ENCODE peak calls at places on chromosomes 6 and 20, in five cellular contexts. T is Calu3, S is HFFc6, V is cardiac muscle cell, I is endodermal cell. E is an unnamed sample.
A peak's percentile ranks its signal among the peaks of the same experiment; 100 is the strongest.

GRCh38 chr6:158143700-158144099 is 24.4 kb downstream of the SERAC1 start:
- DNase-seq in V (no peak), S (no peak), T (peak; percentile 13), I (peak; percentile 71), E (peak; percentile 43)

GRCh38 chr6:151010111-151010510 is 144.6 kb downstream of the MTHFD1L start:
- DNase-seq in I (no peak), S (no peak), V (no peak), T (no peak), E (no peak)

GRCh38 chr6:129248976-129249375 is 366.0 kb downstream of the LAMA2 start:
- DNase-seq in I (no peak), S (no peak), V (peak; percentile 16), T (no peak), E (no peak)

GRCh38 chr20:54126809-54127655 is 46.8 kb downstream of the CYP24A1 start:
- DNase-seq in S (no peak), T (no peak), V (no peak), I (no peak), E (no peak)

GRCh38 chr6:139640453-139640852 is 266.0 kb upstream of the CITED2 start:
- DNase-seq in T (no peak), S (no peak), I (no peak), V (no peak), E (no peak)

GRCh38 chr6:136696238-136696637 is 96.0 kb downstream of the MAP3K5 start:
- DNase-seq in T (no peak), V (no peak), S (no peak), I (no peak), E (peak; percentile 62)

GRCh38 chr6:157569543-157569942 is 188.6 kb downstream of the ZDHHC14 start:
- DNase-seq in S (no peak), T (no peak), V (no peak), I (no peak), E (no peak)

GRCh38 chr6:157557541-157557940 is 176.6 kb downstream of the ZDHHC14 start:
- DNase-seq in V (no peak), T (no peak), I (no peak), S (no peak), E (no peak)

GRCh38 chr6:157762636-157763035 is 60.4 kb upstream of the SNX9 start:
- DNase-seq in T (no peak), V (no peak), I (peak; percentile 68), S (no peak), E (no peak)

GRCh38 chr20:4104045-4104444 is 88.7 kb upstream of the RNF24 start:
- DNase-seq in S (no peak), V (no peak), I (no peak), T (no peak), E (no peak)

GRCh38 chr6:135901776-135902524 is 50.4 kb downstream of the PDE7B start:
- DNase-seq in V (no peak), S (peak; percentile 48), I (no peak), T (no peak), E (peak; percentile 87)

GRCh38 chr20:16528078-16528477 is 45.2 kb downstream of the KIF16B start:
- DNase-seq in T (peak; percentile 25), I (no peak), S (no peak), V (no peak), E (peak; percentile 94)

GRCh38 chr6:31178143-31179041 is 7.9 kb upstream of the POU5F1 start:
- DNase-seq in I (peak; percentile 34), V (no peak), T (peak; percentile 57), S (no peak), E (no peak)

GRCh38 chr6:90294989-90295853 is 1.4 kb downstream of the BACH2 start:
- DNase-seq in I (peak; percentile 68), T (peak; percentile 11), V (peak; percentile 51), S (no peak), E (peak; percentile 34)
- TF ChIP-seq CTCF in I (no peak), T (no peak), V (peak; percentile 16), S (no peak), E (no peak)

DNA sequence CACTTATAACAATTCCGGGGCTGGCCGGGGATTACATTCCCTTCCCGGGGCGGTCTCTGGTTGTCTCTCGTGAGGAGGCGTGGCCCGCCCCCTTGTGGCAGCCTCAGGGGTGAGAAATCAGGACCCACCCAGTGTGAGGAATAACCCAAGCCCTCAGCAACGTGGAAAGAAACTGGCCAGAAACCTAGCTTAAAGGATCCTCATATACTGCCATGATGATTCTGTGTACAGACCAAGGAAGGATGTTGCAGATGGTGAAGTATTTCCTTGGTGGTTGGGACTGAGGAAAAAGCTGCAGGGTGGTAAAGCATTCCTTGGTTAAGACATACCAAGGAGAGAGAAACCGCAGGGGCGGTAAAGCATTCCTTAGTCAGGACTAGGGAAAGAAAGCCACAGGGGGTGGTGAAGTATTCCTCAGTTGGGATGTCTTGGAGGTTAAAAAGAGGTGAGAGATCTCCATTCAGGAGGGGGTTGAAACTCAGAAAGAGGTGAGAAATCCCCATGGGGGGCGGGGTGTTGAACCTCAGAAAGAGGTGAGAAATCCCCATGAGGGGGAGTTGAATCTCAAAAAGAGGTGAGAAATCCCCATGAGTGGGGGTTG is 238.2 kb downstream of the RNGTT start:
- DNase-seq in I (peak; percentile 93), T (no peak), V (peak; percentile 55), S (no peak), E (no peak)
- TF ChIP-seq CTCF in I (peak; percentile 88), T (no peak), V (peak; percentile 56), S (peak; percentile 48), E (no peak)

GRCh38 chr20:47778398-47779354 is 6.6 kb downstream of the SULF2 start:
- DNase-seq in V (no peak), T (no peak), I (no peak), S (no peak), E (no peak)

GRCh38 chr20:47782091-47782490 is 3.2 kb downstream of the SULF2 start:
- DNase-seq in V (no peak), I (no peak), S (no peak), T (no peak), E (no peak)

GRCh38 chr20:47781631-47782030 is 3.6 kb downstream of the SULF2 start:
- DNase-seq in V (no peak), S (no peak), I (no peak), T (no peak), E (no peak)

GRCh38 chr20:47782920-47783552 is 2.2 kb downstream of the SULF2 start:
- DNase-seq in S (no peak), T (no peak), V (no peak), I (no peak), E (no peak)

DNA sequence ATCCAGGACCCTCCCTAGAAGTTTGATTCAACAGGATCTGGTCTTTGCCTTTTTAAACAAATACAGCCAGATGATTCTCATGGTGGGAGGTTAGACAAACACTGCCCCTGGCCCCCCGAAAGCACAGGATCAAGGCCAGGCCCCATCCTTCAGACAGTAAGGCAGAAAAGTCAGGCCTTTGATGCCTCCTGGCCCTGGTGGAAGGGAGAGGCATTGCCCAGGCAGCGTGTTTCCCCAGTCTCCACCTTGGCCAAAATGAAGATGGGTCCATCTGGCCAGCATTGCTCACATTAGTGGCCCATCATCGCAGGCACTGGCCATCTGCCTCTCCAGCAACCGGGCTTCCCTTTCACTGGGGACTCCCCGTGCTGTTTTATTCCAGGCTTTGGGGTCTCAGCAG is 4.3 kb downstream of the SULF2 start:
- DNase-seq in I (no peak), S (no peak), T (no peak), V (no peak), E (no peak)
- TF ChIP-seq CTCF in I (peak; percentile 63), S (no peak), T (no peak), V (no peak), E (no peak)

DNA sequence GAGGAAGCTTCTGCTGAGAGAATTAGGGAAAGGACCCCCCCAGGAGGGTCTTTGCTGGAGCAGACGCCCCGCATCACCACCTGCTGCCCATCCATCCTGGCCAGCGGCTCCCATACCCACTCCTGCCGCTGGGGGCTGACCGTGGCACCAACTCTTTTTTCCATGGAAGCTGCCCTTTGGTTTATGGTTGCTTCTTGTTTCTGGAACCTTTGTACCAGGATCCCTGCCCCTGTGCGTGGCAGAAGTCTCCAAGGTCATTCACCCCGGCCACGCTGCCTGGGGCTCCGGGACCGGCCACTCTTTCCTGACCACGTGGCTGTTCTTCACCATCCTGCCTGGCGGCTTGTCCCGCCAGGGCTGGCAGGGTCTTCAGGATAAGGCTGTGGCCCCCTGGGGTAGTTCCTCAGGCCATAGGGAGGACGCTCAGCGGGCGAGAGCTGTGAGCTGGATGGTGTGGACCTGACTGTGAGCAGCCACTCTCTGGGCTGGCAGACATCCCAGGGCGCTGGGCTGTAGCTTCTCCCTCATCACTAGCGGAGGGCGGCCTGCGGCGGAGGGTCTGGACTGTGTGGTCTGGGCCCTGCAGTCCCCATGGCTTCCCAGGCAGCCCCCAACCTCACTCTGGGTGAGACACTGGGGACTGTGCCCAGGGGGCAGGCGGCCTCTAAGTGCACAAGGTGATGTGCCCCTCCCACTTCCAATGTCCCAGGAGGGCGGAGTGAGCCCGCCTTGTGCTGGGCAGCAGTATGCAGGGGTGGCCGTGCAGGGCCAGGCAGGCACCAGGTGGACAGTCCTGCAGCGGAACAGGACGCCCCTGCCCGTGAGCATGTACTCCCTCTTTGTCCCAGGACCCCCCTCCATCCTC is 22.8 kb upstream of the RBBP8NL start:
- DNase-seq in T (peak; percentile 67), V (no peak), I (no peak), S (no peak), E (no peak)
- TF ChIP-seq CTCF in T (peak; percentile 71), V (no peak), I (peak; percentile 11), S (peak; percentile 26), E (no peak)

DNA sequence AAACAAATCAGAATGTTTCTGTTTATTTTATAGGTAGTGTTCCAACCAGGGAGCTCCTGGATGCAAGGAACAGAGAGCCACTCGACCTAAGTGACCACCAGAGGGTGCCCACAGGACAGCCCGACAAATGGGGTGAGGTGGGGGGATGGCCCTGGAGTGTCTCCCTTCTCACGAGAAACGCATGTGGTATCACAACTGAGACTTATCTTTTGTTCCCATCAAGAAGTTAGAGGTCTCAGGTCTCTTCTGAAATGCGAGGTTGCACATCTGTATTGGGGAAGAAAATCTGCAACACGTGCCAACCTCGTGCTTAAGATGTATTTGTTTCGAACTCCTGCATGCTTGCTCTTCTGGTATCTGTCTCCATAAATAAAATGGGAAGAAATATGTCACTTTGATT is 104.0 kb downstream of the ISM1 start:
- DNase-seq in T (peak; percentile 67), I (peak; percentile 89), S (peak; percentile 6), V (peak; percentile 38), E (peak; percentile 51)
- TF ChIP-seq CTCF in T (peak; percentile 68), I (peak; percentile 92), S (peak; percentile 78), V (peak; percentile 63), E (peak; percentile 38)

DNA sequence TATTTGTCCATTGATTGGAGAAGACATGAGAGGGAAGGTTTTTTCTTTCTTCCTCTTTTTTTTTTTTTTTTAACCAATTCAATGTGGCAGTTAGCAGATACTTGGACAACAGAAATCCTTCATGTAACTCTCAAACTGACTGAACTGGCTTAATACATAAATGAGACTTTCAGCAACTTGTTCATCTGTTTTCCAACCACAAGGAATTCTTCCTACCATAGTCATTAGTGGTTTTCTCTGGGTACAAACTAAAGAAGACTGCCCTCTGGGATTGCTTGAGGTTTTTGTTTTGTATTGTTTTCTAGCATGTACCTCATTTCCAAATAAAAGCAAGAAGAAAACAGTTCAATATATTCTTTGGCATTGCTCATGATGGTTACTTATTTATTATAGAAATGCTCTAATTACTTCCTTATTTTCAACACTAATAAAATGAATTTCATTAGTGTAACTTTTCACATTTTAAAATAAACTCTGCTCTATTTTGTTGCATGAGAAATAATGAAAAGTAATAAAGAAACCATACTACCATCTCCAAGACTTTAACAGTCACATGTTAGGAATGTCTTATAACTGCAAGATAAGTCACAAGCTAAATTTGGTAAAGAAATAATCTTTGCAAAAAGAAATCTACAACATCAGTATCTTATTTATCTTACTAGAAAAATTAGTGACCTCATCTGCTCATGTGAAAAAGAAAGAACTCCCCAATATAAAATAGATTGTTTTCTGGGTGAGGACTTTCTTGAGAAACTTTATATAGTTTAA is 52.0 kb downstream of the ME1 start:
- DNase-seq in T (no peak), S (peak; percentile 80), I (no peak), V (no peak), E (peak; percentile 17)
- TF ChIP-seq CTCF in T (no peak), S (peak; percentile 41), I (no peak), V (no peak), E (no peak)

E was measured in MCF 10A.